ENCODE peak calls at places on chromosomes 5 and 9, in five cellular contexts. One of them, this sample, is unnamed.

GRCh38 chr5:132381614-132382013 is 12.1 kb downstream of the SLC22A5 start:
- ATAC-seq in body of pancreas: no peak
- ATAC-seq in gastrocnemius medialis: no peak
- ATAC-seq in HCT116: no peak
- ATAC-seq in CD4-positive, CD25-positive, alpha-beta regulatory T cell: no peak
- ATAC-seq in this sample: no peak

GRCh38 chr9:86891091-86891490 is 56.2 kb downstream of the GAS1 start:
- ATAC-seq in gastrocnemius medialis: no peak
- ATAC-seq in HCT116: no peak
- ATAC-seq in CD4-positive, CD25-positive, alpha-beta regulatory T cell: no peak
- ATAC-seq in body of pancreas: no peak
- ATAC-seq in this sample: no peak

GRCh38 chr5:133995341-133995740 is 9.4 kb downstream of the VDAC1 start:
- ATAC-seq in body of pancreas: no peak
- ATAC-seq in HCT116: no peak
- ATAC-seq in CD4-positive, CD25-positive, alpha-beta regulatory T cell: no peak
- ATAC-seq in gastrocnemius medialis: peak; percentile 6
- ATAC-seq in this sample: no peak

GRCh38 chr9:137405677-137406081 is 17.3 kb downstream of the EXD3 start:
- ATAC-seq in CD4-positive, CD25-positive, alpha-beta regulatory T cell: no peak
- ATAC-seq in gastrocnemius medialis: no peak
- ATAC-seq in body of pancreas: no peak
- ATAC-seq in HCT116: no peak
- ATAC-seq in this sample: no peak

GRCh38 chr9:108262836-108263235 is 593.0 kb downstream of the ACTL7B start:
- ATAC-seq in HCT116: no peak
- ATAC-seq in body of pancreas: no peak
- ATAC-seq in gastrocnemius medialis: no peak
- ATAC-seq in CD4-positive, CD25-positive, alpha-beta regulatory T cell: no peak
- ATAC-seq in this sample: no peak

GRCh38 chr5:96226941-96227552 is 206.0 kb downstream of the PCSK1 start:
- ATAC-seq in gastrocnemius medialis: peak; percentile 54
- ATAC-seq in body of pancreas: peak; percentile 48
- ATAC-seq in HCT116: no peak
- ATAC-seq in CD4-positive, CD25-positive, alpha-beta regulatory T cell: no peak
- ATAC-seq in this sample: peak; percentile 86

GRCh38 chr9:123389698-123390097 is 33.7 kb downstream of the CRB2 start:
- ATAC-seq in HCT116: no peak
- ATAC-seq in gastrocnemius medialis: no peak
- ATAC-seq in CD4-positive, CD25-positive, alpha-beta regulatory T cell: no peak
- ATAC-seq in body of pancreas: no peak
- ATAC-seq in this sample: no peak

GRCh38 chr9:123248630-123249029 is 19.8 kb downstream of the STRBP start:
- ATAC-seq in gastrocnemius medialis: no peak
- ATAC-seq in HCT116: no peak
- ATAC-seq in body of pancreas: no peak
- ATAC-seq in CD4-positive, CD25-positive, alpha-beta regulatory T cell: no peak
- ATAC-seq in this sample: no peak

GRCh38 chr5:61394078-61394701 is 62.1 kb downstream of the ZSWIM6 start:
- ATAC-seq in body of pancreas: no peak
- ATAC-seq in CD4-positive, CD25-positive, alpha-beta regulatory T cell: no peak
- ATAC-seq in HCT116: no peak
- ATAC-seq in gastrocnemius medialis: no peak
- ATAC-seq in this sample: no peak

GRCh38 chr5:135126688-135127603 is 92.9 kb upstream of the PITX1 start:
- ATAC-seq in HCT116: no peak
- ATAC-seq in CD4-positive, CD25-positive, alpha-beta regulatory T cell: no peak
- ATAC-seq in gastrocnemius medialis: no peak
- ATAC-seq in body of pancreas: no peak
- ATAC-seq in this sample: no peak

GRCh38 chr5:164312801-164313200 is 807.4 kb downstream of the MAT2B start:
- ATAC-seq in gastrocnemius medialis: no peak
- ATAC-seq in HCT116: no peak
- ATAC-seq in body of pancreas: no peak
- ATAC-seq in CD4-positive, CD25-positive, alpha-beta regulatory T cell: no peak
- ATAC-seq in this sample: no peak

GRCh38 chr9:136587944-136588662 is 42.3 kb upstream of the NOTCH1 start:
- ATAC-seq in gastrocnemius medialis: no peak
- ATAC-seq in CD4-positive, CD25-positive, alpha-beta regulatory T cell: no peak
- ATAC-seq in body of pancreas: peak; percentile 15
- ATAC-seq in HCT116: no peak
- ATAC-seq in this sample: no peak

GRCh38 chr9:124077915-124078572 is 66.5 kb downstream of the LHX2 start:
- ATAC-seq in gastrocnemius medialis: peak; percentile 62
- ATAC-seq in HCT116: peak; percentile 69
- ATAC-seq in body of pancreas: no peak
- ATAC-seq in CD4-positive, CD25-positive, alpha-beta regulatory T cell: no peak
- ATAC-seq in this sample: no peak

GRCh38 chr5:1343315-1343751 is 1.6 kb downstream of the CLPTM1L start:
- ATAC-seq in body of pancreas: no peak
- ATAC-seq in gastrocnemius medialis: no peak
- ATAC-seq in HCT116: no peak
- ATAC-seq in CD4-positive, CD25-positive, alpha-beta regulatory T cell: no peak
- ATAC-seq in this sample: no peak

GRCh38 chr5:1445895-1446601 is 808 bp upstream of the SLC6A3 start:
- ATAC-seq in CD4-positive, CD25-positive, alpha-beta regulatory T cell: no peak
- ATAC-seq in body of pancreas: no peak
- ATAC-seq in HCT116: no peak
- ATAC-seq in gastrocnemius medialis: no peak
- ATAC-seq in this sample: no peak

GRCh38 chr9:98255578-98256296 is at the start of gene TBC1D2:
- ATAC-seq in body of pancreas: peak; percentile 95
- ATAC-seq in CD4-positive, CD25-positive, alpha-beta regulatory T cell: peak; percentile 87
- ATAC-seq in gastrocnemius medialis: peak; percentile 95
- ATAC-seq in HCT116: peak; percentile 84
- ATAC-seq in this sample: peak; percentile 97

GRCh38 chr5:5658226-5658625 is 235.7 kb downstream of the ICE1 start:
- ATAC-seq in gastrocnemius medialis: peak; percentile 92
- ATAC-seq in body of pancreas: peak; percentile 42
- ATAC-seq in CD4-positive, CD25-positive, alpha-beta regulatory T cell: no peak
- ATAC-seq in HCT116: no peak
- ATAC-seq in this sample: peak; percentile 99

GRCh38 chr5:63194126-63194525 is 615.5 kb downstream of the LRRC70 start:
- ATAC-seq in CD4-positive, CD25-positive, alpha-beta regulatory T cell: no peak
- ATAC-seq in body of pancreas: no peak
- ATAC-seq in gastrocnemius medialis: no peak
- ATAC-seq in HCT116: no peak
- ATAC-seq in this sample: no peak

GRCh38 chr9:117763314-117763713 is 59.1 kb downstream of the TLR4 start:
- ATAC-seq in gastrocnemius medialis: no peak
- ATAC-seq in body of pancreas: no peak
- ATAC-seq in CD4-positive, CD25-positive, alpha-beta regulatory T cell: no peak
- ATAC-seq in HCT116: no peak
- ATAC-seq in this sample: no peak

GRCh38 chr5:40453689-40454088 is 226.0 kb upstream of the PTGER4 start:
- ATAC-seq in body of pancreas: no peak
- ATAC-seq in HCT116: no peak
- ATAC-seq in CD4-positive, CD25-positive, alpha-beta regulatory T cell: no peak
- ATAC-seq in gastrocnemius medialis: no peak
- ATAC-seq in this sample: no peak

GRCh38 chr5:131754363-131754762 is 42.5 kb downstream of the FNIP1 start:
- ATAC-seq in body of pancreas: no peak
- ATAC-seq in gastrocnemius medialis: no peak
- ATAC-seq in HCT116: no peak
- ATAC-seq in CD4-positive, CD25-positive, alpha-beta regulatory T cell: no peak
- ATAC-seq in this sample: no peak

GRCh38 chr5:139592289-139592688 is 31.1 kb downstream of the UBE2D2 start:
- ATAC-seq in gastrocnemius medialis: no peak
- ATAC-seq in HCT116: no peak
- ATAC-seq in body of pancreas: no peak
- ATAC-seq in CD4-positive, CD25-positive, alpha-beta regulatory T cell: no peak
- ATAC-seq in this sample: no peak

GRCh38 chr9:89096807-89097206 is 81.8 kb downstream of the SHC3 start:
- ATAC-seq in CD4-positive, CD25-positive, alpha-beta regulatory T cell: no peak
- ATAC-seq in gastrocnemius medialis: no peak
- ATAC-seq in body of pancreas: no peak
- ATAC-seq in HCT116: no peak
- ATAC-seq in this sample: no peak

GRCh38 chr5:1733369-1733768 is 66.3 kb downstream of the MRPL36 start:
- ATAC-seq in HCT116: no peak
- ATAC-seq in CD4-positive, CD25-positive, alpha-beta regulatory T cell: no peak
- ATAC-seq in body of pancreas: no peak
- ATAC-seq in gastrocnemius medialis: no peak
- ATAC-seq in this sample: no peak

GRCh38 chr5:87103616-87104287 is 163.9 kb upstream of the RASA1 start:
- ATAC-seq in gastrocnemius medialis: no peak
- ATAC-seq in CD4-positive, CD25-positive, alpha-beta regulatory T cell: no peak
- ATAC-seq in HCT116: no peak
- ATAC-seq in body of pancreas: no peak
- ATAC-seq in this sample: no peak

GRCh38 chr5:127410906-127411780 is 106.3 kb upstream of the PRRC1 start:
- ATAC-seq in body of pancreas: no peak
- ATAC-seq in HCT116: no peak
- ATAC-seq in gastrocnemius medialis: no peak
- ATAC-seq in CD4-positive, CD25-positive, alpha-beta regulatory T cell: no peak
- ATAC-seq in this sample: no peak

GRCh38 chr5:132673939-132674630 is at the start of gene IL4:
- ATAC-seq in HCT116: no peak
- ATAC-seq in gastrocnemius medialis: no peak
- ATAC-seq in body of pancreas: no peak
- ATAC-seq in CD4-positive, CD25-positive, alpha-beta regulatory T cell: no peak
- ATAC-seq in this sample: no peak

GRCh38 chr9:70004310-70004709 is 39.3 kb upstream of the MAMDC2 start:
- ATAC-seq in CD4-positive, CD25-positive, alpha-beta regulatory T cell: no peak
- ATAC-seq in gastrocnemius medialis: no peak
- ATAC-seq in body of pancreas: no peak
- ATAC-seq in HCT116: no peak
- ATAC-seq in this sample: no peak

DNA sequence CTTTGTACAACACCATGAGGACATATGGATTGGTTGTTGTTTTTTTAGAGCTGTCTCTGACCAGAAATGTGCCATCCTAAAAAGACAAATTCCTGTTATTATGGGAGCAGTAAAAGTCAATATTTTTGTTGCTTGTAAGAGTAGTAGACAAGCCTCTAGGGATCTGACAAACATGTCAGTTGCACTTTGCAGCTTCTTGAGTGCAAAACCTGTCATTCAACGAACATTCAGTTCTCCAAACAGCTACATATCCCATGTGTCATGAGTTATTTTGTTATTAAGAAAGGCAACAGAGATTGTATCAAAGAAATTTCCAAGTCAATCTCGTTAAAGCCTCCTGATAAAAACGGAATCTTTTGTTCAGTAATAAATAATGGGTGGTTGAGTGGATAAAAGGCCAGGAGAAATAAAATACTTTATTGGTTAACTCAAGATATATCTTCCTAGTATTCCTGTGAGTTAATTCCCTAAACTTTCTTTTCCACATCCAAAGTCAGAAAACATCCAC is 18.1 kb downstream of the C5orf58 start:
- ATAC-seq in HCT116: no peak
- ATAC-seq in gastrocnemius medialis: peak; percentile 74
- ATAC-seq in body of pancreas: no peak
- ATAC-seq in CD4-positive, CD25-positive, alpha-beta regulatory T cell: no peak
- ATAC-seq in this sample: no peak
- H3K36me3 ChIP-seq in HCT116: no peaks in the 10 kb centered on the region
- H3K36me3 ChIP-seq in gastrocnemius medialis: no peaks in the 10 kb centered on the region
- H3K36me3 ChIP-seq in body of pancreas: no peaks in the 10 kb centered on the region
- H3K36me3 ChIP-seq in CD4-positive, CD25-positive, alpha-beta regulatory T cell: peaks cover 94% of the 10 kb centered on the region
- H3K36me3 ChIP-seq in this sample: no peaks in the 10 kb centered on the region

GRCh38 chr5:142845954-142846398 is 75.8 kb downstream of the ARHGAP26 start:
- ATAC-seq in HCT116: peak; percentile 80
- ATAC-seq in gastrocnemius medialis: no peak
- ATAC-seq in CD4-positive, CD25-positive, alpha-beta regulatory T cell: no peak
- ATAC-seq in body of pancreas: peak; percentile 85
- ATAC-seq in this sample: no peak

GRCh38 chr5:142844881-142845280 is 74.7 kb downstream of the ARHGAP26 start:
- ATAC-seq in body of pancreas: no peak
- ATAC-seq in gastrocnemius medialis: no peak
- ATAC-seq in CD4-positive, CD25-positive, alpha-beta regulatory T cell: no peak
- ATAC-seq in HCT116: no peak
- ATAC-seq in this sample: no peak

GRCh38 chr5:142847898-142848790 is 78.0 kb downstream of the ARHGAP26 start:
- ATAC-seq in body of pancreas: no peak
- ATAC-seq in CD4-positive, CD25-positive, alpha-beta regulatory T cell: no peak
- ATAC-seq in gastrocnemius medialis: no peak
- ATAC-seq in HCT116: no peak
- ATAC-seq in this sample: no peak

GRCh38 chr5:142845402-142845901 is 75.3 kb downstream of the ARHGAP26 start:
- ATAC-seq in body of pancreas: peak; percentile 20
- ATAC-seq in gastrocnemius medialis: peak; percentile 64
- ATAC-seq in CD4-positive, CD25-positive, alpha-beta regulatory T cell: peak; percentile 44
- ATAC-seq in HCT116: peak; percentile 33
- ATAC-seq in this sample: peak; percentile 26

GRCh38 chr5:142846402-142846801 is 76.2 kb downstream of the ARHGAP26 start:
- ATAC-seq in CD4-positive, CD25-positive, alpha-beta regulatory T cell: no peak
- ATAC-seq in HCT116: peak; percentile 12
- ATAC-seq in body of pancreas: no peak
- ATAC-seq in gastrocnemius medialis: no peak
- ATAC-seq in this sample: no peak
- H3K4me1 ChIP-seq in CD4-positive, CD25-positive, alpha-beta regulatory T cell: no peaks in the 10 kb centered on the region
- H3K4me1 ChIP-seq in HCT116: peaks cover 24% of the 10 kb centered on the region
- H3K4me1 ChIP-seq in body of pancreas: peaks cover 15% of the 10 kb centered on the region
- H3K4me1 ChIP-seq in gastrocnemius medialis: peaks cover 33% of the 10 kb centered on the region
- H3K4me1 ChIP-seq in this sample: peaks cover 27% of the 10 kb centered on the region

DNA sequence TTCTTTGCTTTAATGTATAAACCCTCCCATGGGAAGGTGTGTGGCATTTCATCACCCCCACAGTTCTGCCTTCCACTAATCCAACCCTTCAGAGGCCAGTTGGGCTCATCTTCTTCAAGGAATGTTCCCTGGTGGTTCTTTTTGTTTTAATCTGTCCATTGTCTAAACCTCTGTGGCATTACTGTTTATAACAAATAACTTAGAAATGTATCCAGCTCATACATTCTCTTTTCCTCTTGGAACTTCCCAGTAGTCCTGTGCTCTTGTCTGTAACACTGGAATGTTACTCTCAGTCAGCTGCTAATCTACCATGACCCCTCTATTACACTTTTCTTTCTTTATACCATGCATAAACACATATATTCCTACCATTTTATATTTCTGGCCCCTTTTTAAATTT is 213.5 kb upstream of the TARS1 start:
- ATAC-seq in HCT116: no peak
- ATAC-seq in CD4-positive, CD25-positive, alpha-beta regulatory T cell: no peak
- ATAC-seq in gastrocnemius medialis: no peak
- ATAC-seq in body of pancreas: no peak
- ATAC-seq in this sample: no peak
- H3K27ac ChIP-seq in HCT116: no peak overlapping the region
- H3K27ac ChIP-seq in CD4-positive, CD25-positive, alpha-beta regulatory T cell: no peak overlapping the region
- H3K27ac ChIP-seq in gastrocnemius medialis: no peak overlapping the region
- H3K27ac ChIP-seq in body of pancreas: no peak overlapping the region
- H3K27ac ChIP-seq in this sample: no peak overlapping the region

GRCh38 chr9:133769511-133770075 is 31.4 kb upstream of the SARDH start:
- ATAC-seq in gastrocnemius medialis: no peak
- ATAC-seq in HCT116: no peak
- ATAC-seq in CD4-positive, CD25-positive, alpha-beta regulatory T cell: no peak
- ATAC-seq in body of pancreas: peak; percentile 12
- ATAC-seq in this sample: no peak

GRCh38 chr9:133768859-133769510 is 30.8 kb upstream of the SARDH start:
- ATAC-seq in HCT116: no peak
- ATAC-seq in body of pancreas: peak; percentile 93
- ATAC-seq in CD4-positive, CD25-positive, alpha-beta regulatory T cell: no peak
- ATAC-seq in gastrocnemius medialis: no peak
- ATAC-seq in this sample: no peak

GRCh38 chr9:133767008-133767407 is 28.9 kb upstream of the SARDH start:
- ATAC-seq in HCT116: no peak
- ATAC-seq in gastrocnemius medialis: no peak
- ATAC-seq in CD4-positive, CD25-positive, alpha-beta regulatory T cell: no peak
- ATAC-seq in body of pancreas: no peak
- ATAC-seq in this sample: no peak

GRCh38 chr9:133768371-133768858 is 30.3 kb upstream of the SARDH start:
- ATAC-seq in gastrocnemius medialis: no peak
- ATAC-seq in HCT116: no peak
- ATAC-seq in body of pancreas: no peak
- ATAC-seq in CD4-positive, CD25-positive, alpha-beta regulatory T cell: no peak
- ATAC-seq in this sample: no peak

GRCh38 chr9:133767625-133768024 is 29.5 kb upstream of the SARDH start:
- ATAC-seq in CD4-positive, CD25-positive, alpha-beta regulatory T cell: no peak
- ATAC-seq in HCT116: no peak
- ATAC-seq in gastrocnemius medialis: no peak
- ATAC-seq in body of pancreas: no peak
- ATAC-seq in this sample: no peak
- H3K36me3 ChIP-seq in CD4-positive, CD25-positive, alpha-beta regulatory T cell: no peaks in the 10 kb centered on the region
- H3K36me3 ChIP-seq in HCT116: peaks cover 4% of the 10 kb centered on the region
- H3K36me3 ChIP-seq in gastrocnemius medialis: no peaks in the 10 kb centered on the region
- H3K36me3 ChIP-seq in body of pancreas: peaks cover 15% of the 10 kb centered on the region
- H3K36me3 ChIP-seq in this sample: no peaks in the 10 kb centered on the region